ENCODE peak calls at places on chromosomes 11 and 22, in four cellular contexts. S, D, C and X are unnamed samples.

GRCh38 chr22:22931557-22932270 is 44.1 kb downstream of the IGLL5 start:
- DNase-seq in S (no peak), C (no peak), D (no peak), X (no peak)

GRCh38 chr11:8833568-8834275 is 77.3 kb upstream of the AKIP1 start:
- DNase-seq in S (no peak), D (no peak), C (no peak), X (no peak)

GRCh38 chr11:15943418-15944197 is 412.7 kb downstream of the SOX6 start:
- DNase-seq in S (no peak), D (no peak), C (no peak), X (no peak)

GRCh38 chr11:95877288-95877687 is 46.6 kb downstream of the MTMR2 start:
- DNase-seq in C (no peak), D (no peak), S (no peak), X (no peak)

GRCh38 chr22:30205281-30206115 is 41.1 kb downstream of the LIF start:
- DNase-seq in C (peak; percentile 40), S (no peak), D (no peak), X (peak; percentile 91)

GRCh38 chr11:58958500-58958899 is 19.2 kb downstream of the GLYATL1 start:
- DNase-seq in D (peak; percentile 1), C (peak; percentile 23), S (peak; percentile 55), X (peak; percentile 19)

GRCh38 chr22:35477911-35478582 is 62.6 kb upstream of the RASD2 start:
- DNase-seq in D (no peak), C (no peak), S (peak; percentile 64), X (peak; percentile 70)

GRCh38 chr11:36744375-36745168 is 146.5 kb upstream of the RAG2 start:
- DNase-seq in D (peak; percentile 13), S (peak; percentile 48), C (peak; percentile 52), X (peak; percentile 8)

GRCh38 chr11:91913407-91913806 is 311.2 kb upstream of the FAT3 start:
- DNase-seq in D (no peak), S (no peak), C (no peak), X (no peak)

GRCh38 chr11:117828641-117829368 is 4.3 kb upstream of the FXYD2 start:
- DNase-seq in C (no peak), D (no peak), S (peak; percentile 44), X (peak; percentile 30)

GRCh38 chr11:64787526-64788320 is 9.4 kb upstream of the SF1 start:
- DNase-seq in S (peak; percentile 79), C (peak; percentile 41), D (no peak), X (peak; percentile 72)

GRCh38 chr11:91248199-91248807 is 976.3 kb upstream of the FAT3 start:
- DNase-seq in C (peak; percentile 28), S (peak; percentile 4), D (no peak), X (peak; percentile 2)

GRCh38 chr11:69012092-69013008 is 696 bp downstream of the MRGPRF start:
- DNase-seq in C (no peak), S (no peak), D (no peak), X (no peak)

GRCh38 chr22:31496735-31497146 is 405 bp downstream of the SFI1 start:
- DNase-seq in C (no peak), D (no peak), S (peak; percentile 20), X (no peak)

GRCh38 chr22:19346677-19347265 is 55.3 kb upstream of the CLTCL1 start:
- DNase-seq in D (no peak), C (no peak), S (peak; percentile 30), X (no peak)

GRCh38 chr11:91446267-91446666 is 778.4 kb upstream of the FAT3 start:
- DNase-seq in D (no peak), S (no peak), C (no peak), X (no peak)

GRCh38 chr11:44848203-44848962 is 102.3 kb downstream of the TP53I11 start:
- DNase-seq in D (no peak), S (no peak), C (no peak), X (no peak)

GRCh38 chr22:40487663-40488249 is 117.4 kb downstream of the SGSM3 start:
- DNase-seq in S (peak; percentile 25), D (no peak), C (peak; percentile 17), X (peak; percentile 28)

GRCh38 chr22:40486962-40487602 is 116.7 kb downstream of the SGSM3 start:
- DNase-seq in C (no peak), S (no peak), D (no peak), X (no peak)

DNA sequence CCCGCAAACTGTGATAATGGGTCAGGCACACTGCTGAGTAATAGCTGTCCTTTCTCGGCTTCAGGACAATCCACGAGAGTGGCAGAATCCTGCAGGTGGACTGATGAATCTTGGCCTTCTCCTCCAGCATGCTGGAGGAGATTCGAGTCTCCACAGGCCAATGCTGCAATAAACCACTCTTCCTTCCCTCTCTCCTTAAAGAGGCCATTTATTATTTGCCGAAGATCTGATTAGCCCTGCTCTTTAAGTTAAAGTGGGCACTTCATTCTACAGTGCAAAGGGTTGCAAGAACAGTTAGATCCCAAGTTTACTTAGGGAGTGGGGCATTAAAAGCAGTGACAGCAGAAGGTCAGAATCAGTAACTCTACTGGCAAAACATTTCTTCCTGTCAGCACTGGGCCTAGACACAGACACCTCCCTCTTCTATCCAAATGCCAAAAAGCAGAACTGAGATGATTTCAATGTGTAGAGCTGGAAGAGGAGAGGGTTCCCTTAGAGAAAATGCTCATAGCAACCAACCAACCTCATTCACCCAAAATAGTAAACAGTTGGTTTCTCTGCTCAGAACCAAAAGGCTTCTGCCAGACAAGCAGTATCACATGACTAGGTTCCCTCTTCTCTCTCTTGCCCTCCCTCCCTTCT is 121.7 kb downstream of the SGSM3 start:
- DNase-seq in D (no peak), C (no peak), S (no peak), X (no peak)
- TF ChIP-seq PHF8 in D (no peak), C (no peak), S (no peak), X (no peak)

DNA sequence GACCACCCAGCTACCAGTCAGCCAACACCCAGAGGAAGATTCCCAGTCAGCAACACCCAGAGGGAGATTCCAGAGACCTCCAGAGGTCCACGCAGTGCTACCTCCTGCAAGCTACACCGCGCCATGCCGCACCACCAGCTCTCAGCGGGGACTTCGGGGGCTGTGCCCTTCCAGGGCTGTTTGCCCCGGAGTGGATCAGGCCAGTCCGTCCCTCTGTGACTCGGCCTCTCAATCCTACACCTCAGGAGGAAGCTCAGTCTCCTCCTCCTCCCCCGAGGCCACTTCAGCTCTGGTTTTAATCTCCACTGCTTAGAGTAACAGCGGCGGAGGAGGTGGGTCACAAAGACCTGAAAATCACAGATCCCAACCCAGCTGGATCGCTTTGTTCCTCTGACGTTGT is 68.6 kb downstream of the PHF21B start:
- DNase-seq in S (no peak), D (no peak), C (no peak), X (no peak)
- TF ChIP-seq KDM1A in S (no peak), D (no peak), C (no peak), X (no peak)

DNA sequence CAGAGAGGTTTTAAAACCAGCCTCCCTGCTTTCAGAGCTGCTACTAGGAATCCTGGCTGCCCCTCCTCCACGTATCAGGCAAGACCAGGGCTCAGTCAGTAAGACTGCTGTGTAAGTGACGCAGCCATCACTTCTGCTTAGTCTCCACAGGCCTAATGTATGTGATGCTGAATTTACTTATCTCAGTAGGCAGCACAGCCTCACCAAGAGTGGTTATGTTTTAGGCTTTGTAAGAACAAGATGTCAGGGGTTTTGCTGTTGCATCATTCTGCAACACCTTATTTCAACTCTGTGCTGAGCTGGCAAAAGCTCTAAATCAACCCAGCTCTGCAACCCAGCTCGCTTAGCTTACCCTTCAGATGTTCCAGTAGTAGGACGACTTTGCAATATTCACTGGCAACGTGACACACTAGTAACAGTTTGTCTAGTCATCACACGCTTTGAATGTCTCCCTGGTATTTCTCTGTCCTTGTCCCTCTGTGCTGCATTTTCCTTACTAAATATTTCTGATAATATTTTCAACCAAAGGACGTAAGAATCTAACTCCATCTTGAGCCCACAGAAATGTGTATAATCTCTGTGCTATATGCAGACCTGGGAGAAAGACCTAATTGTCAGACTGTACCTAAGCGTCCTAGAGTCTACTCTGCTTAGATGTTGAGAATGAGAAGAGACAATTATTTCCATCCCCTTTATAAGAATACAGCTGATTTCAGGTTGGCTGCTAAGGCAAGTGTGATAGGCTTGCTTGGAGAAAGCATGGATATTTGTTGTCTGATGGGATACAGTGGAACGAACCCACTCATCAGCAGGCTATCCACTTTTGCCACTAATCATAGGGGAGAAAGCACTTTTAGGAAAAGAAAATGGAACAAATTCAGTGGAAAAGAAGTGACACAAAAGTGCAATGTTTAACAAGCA is 72.2 kb downstream of the LARGE2 start:
- DNase-seq in S (peak; percentile 81), C (no peak), D (no peak), X (no peak)
- TF ChIP-seq PHF8 in S (peak; percentile 12), C (no peak), D (no peak), X (no peak)

DNA sequence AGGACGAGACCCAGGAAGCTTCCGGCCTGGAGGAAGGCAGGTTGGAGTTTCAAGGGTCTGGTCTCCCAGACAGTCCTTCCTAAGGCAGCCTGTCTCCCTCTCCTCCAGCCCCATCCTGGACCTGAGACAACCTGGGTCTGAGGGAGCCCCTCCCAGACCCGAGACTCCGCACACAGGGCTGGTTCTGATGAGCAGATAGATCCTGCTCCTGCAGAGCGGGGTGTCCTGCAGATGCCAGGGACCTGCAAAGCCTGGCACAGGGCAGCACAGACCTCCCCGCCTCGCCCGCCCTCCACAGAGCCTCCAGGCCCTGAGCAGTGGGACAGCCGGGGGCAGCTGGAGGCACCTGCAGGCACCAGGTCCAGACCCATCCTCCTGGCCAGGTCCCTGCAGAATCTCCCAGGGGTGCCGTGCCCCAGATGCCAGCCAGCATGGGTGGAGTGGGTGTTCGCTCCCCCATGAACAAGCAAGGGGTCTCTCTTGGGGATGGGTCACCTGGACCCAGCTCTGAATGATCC is 7.8 kb downstream of the PIM3 start:
- DNase-seq in D (no peak), S (no peak), C (no peak), X (no peak)
- TF ChIP-seq KDM1A in D (no peak), S (no peak), C (no peak), X (no peak)

GRCh38 chr11:12695221-12695794 is 21.1 kb downstream of the TEAD1 start:
- DNase-seq in D (no peak), C (no peak), S (no peak), X (no peak)
- TF ChIP-seq PHF8 in D (no peak), C (no peak), S (no peak), X (no peak)

GRCh38 chr22:42719656-42720262 is 911 bp downstream of the A4GALT start:
- DNase-seq in D (no peak), S (no peak), C (no peak), X (no peak)

GRCh38 chr22:42716221-42716620 is 4.4 kb downstream of the A4GALT start:
- DNase-seq in S (no peak), C (no peak), D (no peak), X (no peak)

GRCh38 chr22:42716649-42717127 is 4.0 kb downstream of the A4GALT start:
- DNase-seq in S (no peak), D (no peak), C (no peak), X (no peak)

GRCh38 chr22:42719133-42719532 is 1.5 kb downstream of the A4GALT start:
- DNase-seq in D (no peak), C (no peak), S (no peak), X (no peak)

GRCh38 chr22:42717197-42717967 is 3.3 kb downstream of the A4GALT start:
- DNase-seq in S (no peak), D (peak; percentile 36), C (no peak), X (peak; percentile 66)
- TF ChIP-seq KDM1A in S (no peak), D (no peak), C (no peak), X (no peak)

DNA sequence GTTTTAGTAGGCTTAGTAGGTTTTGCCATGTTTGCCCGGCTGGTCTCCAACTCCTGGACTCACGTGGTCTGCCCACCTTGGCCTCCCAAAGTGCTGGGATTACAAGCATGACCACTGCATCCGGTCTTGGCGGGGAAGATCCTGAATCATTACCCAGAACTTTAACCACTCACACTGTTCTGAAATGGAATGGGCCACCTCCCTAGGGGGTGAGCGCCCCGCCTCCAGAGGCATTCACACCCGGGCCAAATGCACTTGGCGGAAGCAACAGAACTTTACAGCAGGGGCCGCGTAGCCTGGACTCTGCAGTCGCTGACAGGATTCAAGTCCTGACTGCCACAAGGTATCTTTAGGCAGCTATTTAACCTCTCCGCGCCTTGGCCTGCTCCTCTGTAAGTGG is 5.4 kb downstream of the CCDC86 start:
- DNase-seq in D (no peak), C (no peak), S (no peak), X (no peak)
- TF ChIP-seq PHF8 in D (no peak), C (no peak), S (no peak), X (no peak)